ENCODE peak calls at places on chromosome 1, in five cellular contexts. C is GM12878, E is K562, M is SK-N-SH, P is HCT116. Q is an unnamed sample.

GRCh38 chr1:89025928-89026327 is 3.3 kb upstream of the GBP3 start:
- DNase-seq in E (no peak), C (no peak), M (no peak), P (no peak), Q (no peak)

GRCh38 chr1:7300893-7301292 is 470.2 kb upstream of the VAMP3 start:
- DNase-seq in P (peak; percentile 84), E (no peak), M (no peak), C (no peak), Q (peak; percentile 65)

GRCh38 chr1:206979379-206980043 is 9.3 kb upstream of the FCAMR start:
- DNase-seq in E (peak; percentile 68), M (no peak), P (peak; percentile 7), C (no peak), Q (no peak)

GRCh38 chr1:158177705-158178450 is 2.8 kb upstream of the CD1D start:
- DNase-seq in M (peak; percentile 54), C (no peak), E (peak; percentile 80), P (no peak), Q (no peak)

GRCh38 chr1:101992816-101993575 is 3.7 kb downstream of the OLFM3 start:
- DNase-seq in M (no peak), E (no peak), C (no peak), P (no peak), Q (no peak)

GRCh38 chr1:39205102-39205780 is 746 bp downstream of the MACF1 start:
- DNase-seq in C (no peak), M (no peak), E (peak; percentile 74), P (no peak), Q (no peak)

GRCh38 chr1:42037586-42037985 is 115.6 kb upstream of the GUCA2B start:
- DNase-seq in E (no peak), P (no peak), C (no peak), M (no peak), Q (no peak)

GRCh38 chr1:202152399-202152798 is 7.9 kb upstream of the ARL8A start:
- DNase-seq in C (no peak), E (no peak), P (no peak), M (no peak), Q (no peak)

GRCh38 chr1:228490120-228491078 is 3.2 kb downstream of the RNF187 start:
- DNase-seq in P (peak; percentile 6), E (peak; percentile 64), C (no peak), M (no peak), Q (no peak)

GRCh38 chr1:200290010-200290685 is 119.7 kb downstream of the ZNF281 start:
- DNase-seq in M (peak; percentile 11), E (peak; percentile 17), P (peak; percentile 37), C (no peak), Q (no peak)

GRCh38 chr1:84780000-84780716 is 89.9 kb upstream of the SSX2IP start:
- DNase-seq in M (no peak), P (no peak), C (no peak), E (no peak), Q (no peak)

GRCh38 chr1:206715552-206716518 is 31.1 kb downstream of the MAPKAPK2 start:
- DNase-seq in P (no peak), C (no peak), M (no peak), E (no peak), Q (no peak)

GRCh38 chr1:155197901-155198546 is 9.7 kb downstream of the THBS3 start:
- DNase-seq in M (no peak), C (no peak), E (no peak), P (no peak), Q (no peak)

GRCh38 chr1:155196893-155197638 is 10.6 kb downstream of the THBS3 start:
- DNase-seq in E (no peak), M (no peak), C (no peak), P (no peak), Q (no peak)

GRCh38 chr1:155196103-155196892 is 11.4 kb downstream of the THBS3 start:
- DNase-seq in E (no peak), M (no peak), P (no peak), C (no peak), Q (no peak)

GRCh38 chr1:155199792-155200191 is 7.9 kb downstream of the THBS3 start:
- DNase-seq in M (peak; percentile 8), P (no peak), E (no peak), C (no peak), Q (no peak)

DNA sequence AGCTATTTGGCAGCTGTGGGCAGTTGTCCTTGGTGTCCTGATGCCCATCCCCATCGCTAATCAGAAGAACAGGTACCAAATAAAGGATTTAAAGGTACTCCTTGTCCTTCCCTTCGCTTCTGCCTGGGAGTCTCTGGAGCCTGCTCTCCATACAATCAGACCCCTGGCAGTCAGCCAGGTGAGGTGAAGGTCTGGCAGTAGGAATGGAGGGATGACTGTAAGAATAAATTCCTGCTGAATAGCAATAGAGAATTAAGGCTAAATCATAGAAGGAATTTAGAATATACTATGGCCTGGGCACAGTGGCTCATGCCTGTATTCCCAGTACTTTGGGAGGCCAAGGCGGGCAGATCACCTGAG is 9.2 kb downstream of the THBS3 start:
- DNase-seq in P (no peak), E (no peak), C (no peak), M (no peak), Q (no peak)
- TF ChIP-seq REST in P (no peak), E (no peak), C (no peak), M (no peak), Q (no peak)

GRCh38 chr1:64898107-64898861 is 68.1 kb downstream of the JAK1 start:
- DNase-seq in C (no peak), E (peak; percentile 87), P (peak; percentile 94), M (no peak), Q (peak; percentile 92)
- TF ChIP-seq SIN3A in C (no peak), E (no peak), P (peak; percentile 94), M (no peak), Q (no peak)

GRCh38 chr1:51328926-51329325 is 1.4 kb downstream of the TTC39A start:
- DNase-seq in P (no peak), C (no peak), E (no peak), M (no peak), Q (no peak)

GRCh38 chr1:51330331-51331201 is at the start of gene TTC39A:
- DNase-seq in C (no peak), M (peak; percentile 78), E (no peak), P (no peak), Q (no peak)

GRCh38 chr1:51328279-51328678 is 2.1 kb downstream of the TTC39A start:
- DNase-seq in M (no peak), E (no peak), C (no peak), P (no peak), Q (no peak)

GRCh38 chr1:51331206-51332100 is 1.1 kb upstream of the TTC39A start:
- DNase-seq in C (peak; percentile 13), M (peak; percentile 83), E (peak; percentile 92), P (peak; percentile 55), Q (peak; percentile 39)

DNA sequence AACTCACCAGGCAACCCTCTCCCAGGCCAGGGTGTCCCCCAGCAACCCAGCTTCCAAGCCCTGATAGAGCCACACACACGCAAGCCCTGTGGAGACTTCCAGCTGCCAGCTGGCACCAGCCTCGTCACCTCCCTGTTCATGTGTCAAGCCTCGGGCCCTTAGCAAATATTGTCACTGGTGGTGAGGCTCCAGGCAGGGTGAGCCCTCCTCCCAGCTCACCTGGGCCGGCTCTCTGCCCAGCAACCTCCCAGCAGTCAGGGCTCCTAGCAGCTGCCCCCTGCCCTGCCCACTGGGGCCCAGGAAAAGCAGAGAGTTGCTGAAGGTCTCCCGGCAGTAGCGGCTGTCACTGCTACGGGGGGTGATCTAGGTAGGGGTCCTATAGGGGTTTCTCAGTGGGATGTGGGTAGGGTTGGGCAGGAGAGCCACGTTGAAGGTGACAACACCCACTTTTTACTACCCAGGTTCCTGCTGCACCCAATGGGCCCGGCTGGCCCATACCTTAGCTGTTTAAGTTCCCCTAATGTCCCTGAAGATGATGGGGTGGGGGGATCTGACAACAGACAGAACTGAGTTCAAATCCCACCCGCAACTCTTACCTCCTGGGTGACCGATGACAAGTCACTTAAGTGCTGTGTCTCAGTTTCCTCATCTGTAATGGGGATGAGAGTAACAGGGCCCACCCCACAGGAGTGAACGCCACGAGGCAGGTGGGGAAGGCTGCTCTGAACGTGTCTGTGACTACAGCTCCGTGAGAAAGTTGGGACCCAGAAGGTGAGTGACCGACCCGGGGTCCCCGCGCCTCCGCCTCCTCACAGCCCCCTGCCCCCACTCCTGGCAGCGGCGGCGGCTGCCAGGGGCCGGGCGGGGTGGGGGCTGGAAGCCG is 678 bp downstream of the TTC39A start:
- DNase-seq in M (peak; percentile 33), E (no peak), P (no peak), C (no peak), Q (no peak)
- H3K4me3 ChIP-seq in M (peak overlapping the region; percentile 53), E (no peak overlapping the region), P (peak overlapping the region; percentile 45), C (no peak overlapping the region), Q (peak overlapping the region; percentile 32)

DNA sequence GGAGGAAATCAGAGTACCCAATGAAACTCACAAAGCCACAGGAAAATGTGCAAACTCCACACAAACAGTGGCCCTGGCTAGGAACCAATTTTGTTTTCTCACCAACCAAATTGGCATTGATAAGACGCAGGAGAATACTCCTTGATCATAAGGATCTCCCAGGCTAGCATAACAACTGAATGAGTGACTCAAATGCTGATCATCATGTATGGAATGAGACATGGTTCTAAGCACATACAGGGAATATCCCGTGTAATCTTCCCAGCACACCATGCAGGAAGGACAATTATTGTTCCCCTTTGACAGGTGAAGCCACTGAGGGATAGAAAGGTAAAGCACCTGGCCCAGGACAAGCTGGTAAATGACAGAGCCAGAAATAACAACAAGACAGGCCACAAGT is 180.0 kb upstream of the DUSP10 start:
- DNase-seq in E (no peak), C (no peak), P (no peak), M (no peak), Q (no peak)
- TF ChIP-seq REST in E (no peak), C (no peak), P (no peak), M (no peak), Q (no peak)

DNA sequence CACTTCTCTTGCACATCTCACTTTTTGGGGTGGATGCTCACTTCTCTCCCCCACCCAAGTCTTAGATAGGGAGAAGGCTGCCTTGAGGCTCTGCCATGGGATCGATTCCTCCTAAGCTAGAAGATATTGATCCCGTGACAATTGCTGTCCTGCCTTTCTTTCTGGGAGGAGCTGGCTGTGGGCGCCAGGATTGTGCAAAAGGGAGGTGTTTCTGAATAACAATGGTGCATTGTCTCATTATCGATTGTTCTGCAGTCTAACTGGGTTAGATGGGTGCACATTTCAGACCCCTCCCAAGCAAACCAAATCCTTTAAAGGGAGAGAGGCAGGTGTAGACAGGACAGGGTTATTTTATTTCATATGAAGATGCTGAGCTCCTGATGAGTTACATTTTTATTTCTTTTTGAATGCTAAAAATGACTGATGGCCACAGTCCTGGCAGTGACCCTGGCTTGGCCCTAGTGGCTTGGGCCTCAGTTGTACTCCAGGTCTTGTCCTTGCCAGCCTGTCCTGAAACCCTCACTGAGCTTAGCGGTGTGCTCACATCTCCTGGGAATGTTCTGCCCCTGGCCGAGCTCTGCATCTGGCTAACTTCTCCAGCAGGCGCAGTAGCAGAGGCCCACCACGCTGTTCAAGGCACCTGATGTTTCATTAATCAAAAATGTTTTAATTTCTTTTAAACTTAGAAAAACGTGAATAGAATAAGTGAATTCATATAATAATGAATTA is 99.0 kb upstream of the KAZN start:
- DNase-seq in E (no peak), C (no peak), P (no peak), M (no peak), Q (no peak)
- TF ChIP-seq SIN3A in E (no peak), C (no peak), P (no peak), M (no peak), Q (no peak)